ENCODE peak calls at places on chromosomes 1 and 21, in nine cellular contexts. One of them, this sample, is unnamed.

GRCh38 chr1:195325181-195325580 is 1283.1 kb downstream of the KCNT2 start:
- DNase-seq in chondrocyte: no peak
- DNase-seq in mesendoderm: no peak
- DNase-seq in heart left ventricle: no peak
- DNase-seq in hypothalamus: no peak
- DNase-seq in NCI-H460: no peak
- DNase-seq in activated CD4-positive, alpha-beta T cell treated with anti-CD3 and anti-CD28 coated beads for 48 hours: no peak
- DNase-seq in aorta: no peak
- DNase-seq in ELF-1: no peak
- DNase-seq in this sample: no peak

GRCh38 chr1:148362930-148363810 is 119.9 kb downstream of the PPIAL4G start:
- DNase-seq in ELF-1: no peak
- DNase-seq in mesendoderm: no peak
- DNase-seq in NCI-H460: no peak
- DNase-seq in heart left ventricle: no peak
- DNase-seq in activated CD4-positive, alpha-beta T cell treated with anti-CD3 and anti-CD28 coated beads for 48 hours: peak; percentile 32
- DNase-seq in chondrocyte: no peak
- DNase-seq in hypothalamus: no peak
- DNase-seq in aorta: no peak
- DNase-seq in this sample: no peak

GRCh38 chr21:34836933-34837505 is 168.2 kb downstream of the CLIC6 start:
- DNase-seq in activated CD4-positive, alpha-beta T cell treated with anti-CD3 and anti-CD28 coated beads for 48 hours: no peak
- DNase-seq in NCI-H460: no peak
- DNase-seq in ELF-1: no peak
- DNase-seq in aorta: no peak
- DNase-seq in chondrocyte: no peak
- DNase-seq in mesendoderm: no peak
- DNase-seq in hypothalamus: no peak
- DNase-seq in heart left ventricle: no peak
- DNase-seq in this sample: no peak

GRCh38 chr1:52867060-52867845 is 24.7 kb downstream of the ZYG11A start:
- DNase-seq in aorta: no peak
- DNase-seq in activated CD4-positive, alpha-beta T cell treated with anti-CD3 and anti-CD28 coated beads for 48 hours: no peak
- DNase-seq in ELF-1: no peak
- DNase-seq in NCI-H460: no peak
- DNase-seq in hypothalamus: no peak
- DNase-seq in chondrocyte: no peak
- DNase-seq in heart left ventricle: no peak
- DNase-seq in mesendoderm: no peak
- DNase-seq in this sample: no peak

GRCh38 chr1:89552481-89553194 is 28.0 kb downstream of the LRRC8B start:
- DNase-seq in NCI-H460: no peak
- DNase-seq in mesendoderm: no peak
- DNase-seq in ELF-1: no peak
- DNase-seq in chondrocyte: no peak
- DNase-seq in activated CD4-positive, alpha-beta T cell treated with anti-CD3 and anti-CD28 coated beads for 48 hours: no peak
- DNase-seq in hypothalamus: no peak
- DNase-seq in heart left ventricle: no peak
- DNase-seq in aorta: no peak
- DNase-seq in this sample: no peak

GRCh38 chr1:41920658-41921057 is 1.9 kb upstream of the HIVEP3 start:
- DNase-seq in mesendoderm: no peak
- DNase-seq in ELF-1: no peak
- DNase-seq in activated CD4-positive, alpha-beta T cell treated with anti-CD3 and anti-CD28 coated beads for 48 hours: no peak
- DNase-seq in NCI-H460: no peak
- DNase-seq in aorta: no peak
- DNase-seq in heart left ventricle: no peak
- DNase-seq in hypothalamus: no peak
- DNase-seq in chondrocyte: no peak
- DNase-seq in this sample: no peak

GRCh38 chr21:17802568-17802967 is 16.6 kb downstream of the C21orf91 start:
- DNase-seq in NCI-H460: no peak
- DNase-seq in heart left ventricle: no peak
- DNase-seq in chondrocyte: no peak
- DNase-seq in hypothalamus: no peak
- DNase-seq in aorta: no peak
- DNase-seq in mesendoderm: no peak
- DNase-seq in activated CD4-positive, alpha-beta T cell treated with anti-CD3 and anti-CD28 coated beads for 48 hours: no peak
- DNase-seq in ELF-1: no peak
- DNase-seq in this sample: no peak

GRCh38 chr1:59687081-59687480 is 127.7 kb upstream of the HOOK1 start:
- DNase-seq in heart left ventricle: no peak
- DNase-seq in ELF-1: no peak
- DNase-seq in hypothalamus: no peak
- DNase-seq in NCI-H460: no peak
- DNase-seq in chondrocyte: no peak
- DNase-seq in aorta: no peak
- DNase-seq in mesendoderm: no peak
- DNase-seq in activated CD4-positive, alpha-beta T cell treated with anti-CD3 and anti-CD28 coated beads for 48 hours: no peak
- DNase-seq in this sample: no peak

GRCh38 chr1:47894718-47895393 is 102.3 kb downstream of the TRABD2B start:
- DNase-seq in activated CD4-positive, alpha-beta T cell treated with anti-CD3 and anti-CD28 coated beads for 48 hours: no peak
- DNase-seq in NCI-H460: peak; percentile 63
- DNase-seq in aorta: no peak
- DNase-seq in heart left ventricle: no peak
- DNase-seq in chondrocyte: no peak
- DNase-seq in mesendoderm: peak; percentile 42
- DNase-seq in ELF-1: peak; percentile 65
- DNase-seq in hypothalamus: no peak
- DNase-seq in this sample: no peak

GRCh38 chr1:28801461-28801860 is 10.5 kb upstream of the OPRD1 start:
- DNase-seq in ELF-1: peak; percentile 51
- DNase-seq in hypothalamus: no peak
- DNase-seq in chondrocyte: no peak
- DNase-seq in NCI-H460: no peak
- DNase-seq in mesendoderm: no peak
- DNase-seq in heart left ventricle: no peak
- DNase-seq in activated CD4-positive, alpha-beta T cell treated with anti-CD3 and anti-CD28 coated beads for 48 hours: no peak
- DNase-seq in aorta: no peak
- DNase-seq in this sample: no peak

GRCh38 chr1:109277434-109278204 is 5.3 kb downstream of the PSRC1 start:
- DNase-seq in chondrocyte: peak; percentile 73
- DNase-seq in activated CD4-positive, alpha-beta T cell treated with anti-CD3 and anti-CD28 coated beads for 48 hours: peak; percentile 82
- DNase-seq in mesendoderm: peak; percentile 90
- DNase-seq in heart left ventricle: peak; percentile 73
- DNase-seq in hypothalamus: peak; percentile 76
- DNase-seq in NCI-H460: peak; percentile 56
- DNase-seq in ELF-1: peak; percentile 95
- DNase-seq in aorta: peak; percentile 94
- DNase-seq in this sample: peak; percentile 73

GRCh38 chr1:5953386-5953785 is 38.8 kb downstream of the NPHP4 start:
- DNase-seq in activated CD4-positive, alpha-beta T cell treated with anti-CD3 and anti-CD28 coated beads for 48 hours: no peak
- DNase-seq in mesendoderm: no peak
- DNase-seq in hypothalamus: no peak
- DNase-seq in heart left ventricle: no peak
- DNase-seq in NCI-H460: no peak
- DNase-seq in aorta: peak; percentile 59
- DNase-seq in chondrocyte: no peak
- DNase-seq in ELF-1: no peak
- DNase-seq in this sample: no peak

GRCh38 chr1:223665592-223666312 is at the start of gene CAPN8:
- DNase-seq in activated CD4-positive, alpha-beta T cell treated with anti-CD3 and anti-CD28 coated beads for 48 hours: no peak
- DNase-seq in hypothalamus: no peak
- DNase-seq in chondrocyte: no peak
- DNase-seq in aorta: no peak
- DNase-seq in heart left ventricle: no peak
- DNase-seq in ELF-1: no peak
- DNase-seq in mesendoderm: no peak
- DNase-seq in NCI-H460: no peak
- DNase-seq in this sample: no peak